ENCODE peak calls at places on chromosomes 4 and X, in eight cellular contexts. Q is IMR-90, S is AG10803, B is coronary artery, U is retinal pigment epithelial cell, V is adipocyte, I is HFF-Myc, M is cardiac fibroblast. D is an unnamed sample.

GRCh38 chr4:184156169-184156568 is 61.5 kb downstream of the ENPP6 start:
- DNase-seq in Q (no peak), S (no peak), B (no peak), U (no peak), V (no peak), I (no peak), M (no peak), D (no peak)

GRCh38 chrX:24767557-24767956 is 73.8 kb downstream of the POLA1 start:
- DNase-seq in Q (peak; percentile 15), S (no peak), B (no peak), U (no peak), V (peak; percentile 5), I (no peak), M (no peak), D (no peak)

GRCh38 chrX:115539841-115540240 is 21.1 kb upstream of the PLS3 start:
- DNase-seq in Q (peak; percentile 8), S (no peak), B (no peak), U (no peak), V (no peak), I (no peak), M (no peak), D (no peak)

GRCh38 chr4:178745203-178745602 is 1303.0 kb upstream of the AGA start:
- DNase-seq in Q (no peak), S (no peak), B (no peak), U (no peak), V (peak; percentile 30), I (no peak), M (no peak), D (no peak)

GRCh38 chr4:158161561-158162354 is 11.1 kb downstream of the GASK1B start:
- DNase-seq in Q (peak; percentile 79), S (peak; percentile 74), B (no peak), U (peak; percentile 100), V (peak; percentile 71), I (no peak), M (peak; percentile 91), D (no peak)

GRCh38 chr4:56828784-56829535 is 7.5 kb upstream of the SPINK2 start:
- DNase-seq in Q (peak; percentile 56), S (peak; percentile 29), B (no peak), U (no peak), V (no peak), I (no peak), M (no peak), D (no peak)

GRCh38 chrX:80828232-80828631 is 18.6 kb upstream of the BRWD3 start:
- DNase-seq in Q (no peak), S (no peak), B (no peak), U (no peak), V (no peak), I (no peak), M (no peak), D (no peak)

GRCh38 chrX:74923942-74924448 is 1.3 kb downstream of the NEXMIF start:
- DNase-seq in Q (no peak), S (peak; percentile 4), B (no peak), U (no peak), V (peak; percentile 1), I (no peak), M (no peak), D (no peak)

GRCh38 chrX:19388064-19388679 is 44.4 kb downstream of the PDHA1 start:
- DNase-seq in Q (no peak), S (no peak), B (no peak), U (no peak), V (no peak), I (no peak), M (no peak), D (no peak)

GRCh38 chr4:182975806-182976205 is 58.6 kb upstream of the DCTD start:
- DNase-seq in Q (peak; percentile 90), S (peak; percentile 71), B (no peak), U (peak; percentile 9), V (peak; percentile 73), I (peak; percentile 62), M (peak; percentile 66), D (peak; percentile 46)

GRCh38 chrX:23888887-23889501 is 18.7 kb downstream of the APOO start:
- DNase-seq in Q (peak; percentile 42), S (peak; percentile 19), B (no peak), U (no peak), V (peak; percentile 18), I (no peak), M (no peak), D (no peak)

GRCh38 chrX:153885968-153886903 is at the start of gene L1CAM:
- DNase-seq in Q (no peak), S (no peak), B (no peak), U (no peak), V (no peak), I (no peak), M (no peak), D (no peak)
- H3K4me3 ChIP-seq in Q (no peak within 1 kb of the TSS), S (no peak within 1 kb of the TSS), B (peak within 1 kb of the TSS; percentile 60), U (no peak within 1 kb of the TSS), V (no peak within 1 kb of the TSS), I (no peak within 1 kb of the TSS), M (no peak within 1 kb of the TSS), D (no peak within 1 kb of the TSS)

GRCh38 chr4:139556735-139557505 is 901 bp upstream of the SETD7 start:
- DNase-seq in Q (no peak), S (no peak), B (peak; percentile 87), U (no peak), V (peak; percentile 58), I (no peak), M (no peak), D (no peak)

GRCh38 chr4:139558235-139559094 is 2.4 kb upstream of the SETD7 start:
- DNase-seq in Q (no peak), S (no peak), B (no peak), U (no peak), V (no peak), I (no peak), M (no peak), D (no peak)

GRCh38 chr4:139559095-139559490 is 3.1 kb upstream of the SETD7 start:
- DNase-seq in Q (no peak), S (no peak), B (no peak), U (no peak), V (no peak), I (no peak), M (no peak), D (no peak)

GRCh38 chr4:139556071-139556734 is at the start of gene SETD7:
- DNase-seq in Q (peak; percentile 76), S (peak; percentile 83), B (peak; percentile 86), U (no peak), V (peak; percentile 88), I (no peak), M (peak; percentile 86), D (no peak)

GRCh38 chr4:139557506-139558110 is 1.6 kb upstream of the SETD7 start:
- DNase-seq in Q (no peak), S (no peak), B (no peak), U (no peak), V (no peak), I (no peak), M (no peak), D (no peak)
- H3K4me3 ChIP-seq in Q (peak overlapping the region; percentile 64), S (peak overlapping the region; percentile 88), B (peak overlapping the region; percentile 74), U (peak overlapping the region; percentile 78), V (peak overlapping the region; percentile 91), I (peak overlapping the region; percentile 75), M (peak overlapping the region; percentile 84), D (peak overlapping the region; percentile 90)

GRCh38 chrX:47234583-47234982 is 1.8 kb downstream of the USP11 start:
- DNase-seq in Q (peak; percentile 52), S (no peak), B (no peak), U (no peak), V (peak; percentile 25), I (no peak), M (no peak), D (no peak)
- H3K4me3 ChIP-seq in Q (no peak overlapping the region), S (peak overlapping the region; percentile 75), B (peak overlapping the region; percentile 82), U (peak overlapping the region; percentile 72), V (peak overlapping the region; percentile 87), I (peak overlapping the region; percentile 53), M (peak overlapping the region; percentile 54), D (peak overlapping the region; percentile 75)

GRCh38 chrX:137566746-137567473 is 983 bp downstream of the ZIC3 start:
- DNase-seq in Q (no peak), S (no peak), B (no peak), U (no peak), V (no peak), I (no peak), M (no peak), D (no peak)
- H3K4me3 ChIP-seq in Q (no peak overlapping the region), S (no peak overlapping the region), B (peak overlapping the region; percentile 77), U (no peak overlapping the region), V (no peak overlapping the region), I (no peak overlapping the region), M (no peak overlapping the region), D (no peak overlapping the region)

GRCh38 chr4:69330345-69330744 is 50.1 kb downstream of the UGT2B28 start:
- DNase-seq in Q (no peak), S (no peak), B (no peak), U (no peak), V (no peak), I (no peak), M (peak; percentile 2), D (no peak)
- H3K4me3 ChIP-seq in Q (no peak overlapping the region), S (no peak overlapping the region), B (no peak overlapping the region), U (no peak overlapping the region), V (no peak overlapping the region), I (no peak overlapping the region), M (no peak overlapping the region), D (no peak overlapping the region)

GRCh38 chrX:12080265-12080664 is 58.0 kb upstream of the FRMPD4 start:
- DNase-seq in Q (peak; percentile 55), S (peak; percentile 53), B (no peak), U (no peak), V (peak; percentile 67), I (no peak), M (peak; percentile 68), D (peak; percentile 2)
- H3K4me3 ChIP-seq in Q (no peak overlapping the region), S (no peak overlapping the region), B (no peak overlapping the region), U (no peak overlapping the region), V (no peak overlapping the region), I (no peak overlapping the region), M (no peak overlapping the region), D (no peak overlapping the region)

GRCh38 chr4:84582302-84582987 is 482 bp upstream of the CDS1 start:
- DNase-seq in Q (peak; percentile 22), S (peak; percentile 24), B (peak; percentile 76), U (peak; percentile 67), V (peak; percentile 75), I (no peak), M (peak; percentile 55), D (no peak)

GRCh38 chr4:84579410-84579791 is 3.5 kb upstream of the CDS1 start:
- DNase-seq in Q (no peak), S (no peak), B (no peak), U (no peak), V (no peak), I (no peak), M (no peak), D (no peak)

GRCh38 chr4:84583871-84584373 is 995 bp downstream of the CDS1 start:
- DNase-seq in Q (no peak), S (no peak), B (no peak), U (no peak), V (peak; percentile 16), I (no peak), M (no peak), D (no peak)

GRCh38 chr4:84582988-84583870 is at the start of gene CDS1:
- DNase-seq in Q (no peak), S (no peak), B (no peak), U (no peak), V (peak; percentile 39), I (no peak), M (no peak), D (no peak)

DNA sequence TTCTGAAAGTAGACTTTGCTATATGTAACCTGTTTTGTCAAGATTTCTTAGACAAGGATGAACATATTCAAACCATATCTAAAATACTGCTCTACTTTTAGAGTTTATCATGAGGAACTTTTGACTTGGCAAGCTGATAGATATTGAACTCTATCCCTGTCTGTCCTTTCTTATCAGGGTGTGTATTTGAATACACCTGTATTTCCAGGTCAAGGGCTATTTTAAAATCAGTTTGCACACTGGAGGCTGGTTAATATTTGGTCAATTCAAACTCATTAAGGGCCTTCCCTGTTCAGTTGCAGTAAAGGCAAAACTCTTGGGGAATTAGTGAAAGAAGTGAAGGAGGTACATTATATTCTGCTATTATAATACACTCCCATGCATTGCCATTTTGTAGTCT is 2.3 kb downstream of the CDS1 start:
- DNase-seq in Q (no peak), S (no peak), B (no peak), U (no peak), V (no peak), I (no peak), M (no peak), D (no peak)
- H3K4me3 ChIP-seq in Q (no peak overlapping the region), S (no peak overlapping the region), B (no peak overlapping the region), U (no peak overlapping the region), V (no peak overlapping the region), I (no peak overlapping the region), M (no peak overlapping the region), D (no peak overlapping the region)